ENCODE peak calls at places on chromosomes 7 and 10, in seven cellular contexts. One of them, this sample, is unnamed.

GRCh38 chr10:7435674-7436073 is 24.8 kb upstream of the SFMBT2 start:
- DNase-seq in GM13976: peak
- DNase-seq in HFF-Myc: no peak
- DNase-seq in foreskin fibroblast: no peak
- DNase-seq in lung: no peak
- DNase-seq in neural crest cell: no peak
- DNase-seq in psoas muscle: no peak
- DNase-seq in this sample: no peak

GRCh38 chr7:96416599-96416998 is 94.7 kb upstream of the SLC25A13 start:
- DNase-seq in GM13976: no peak
- DNase-seq in HFF-Myc: no peak
- DNase-seq in foreskin fibroblast: no peak
- DNase-seq in lung: no peak
- DNase-seq in neural crest cell: no peak
- DNase-seq in psoas muscle: no peak
- DNase-seq in this sample: no peak

GRCh38 chr10:46524471-46525176 is 31.8 kb downstream of the GPRIN2 start:
- DNase-seq in GM13976: no peak
- DNase-seq in HFF-Myc: no peak
- DNase-seq in foreskin fibroblast: peak
- DNase-seq in lung: no peak
- DNase-seq in neural crest cell: no peak
- DNase-seq in psoas muscle: peak
- DNase-seq in this sample: peak

GRCh38 chr10:103592186-103593021 is 98.9 kb downstream of the NEURL1 start:
- DNase-seq in GM13976: peak
- DNase-seq in HFF-Myc: no peak
- DNase-seq in foreskin fibroblast: peak
- DNase-seq in lung: no peak
- DNase-seq in neural crest cell: peak
- DNase-seq in psoas muscle: peak
- DNase-seq in this sample: peak

GRCh38 chr7:76303057-76303828 is 770 bp downstream of the HSPB1 start:
- DNase-seq in GM13976: peak
- DNase-seq in HFF-Myc: peak
- DNase-seq in foreskin fibroblast: peak
- DNase-seq in lung: peak
- DNase-seq in neural crest cell: peak
- DNase-seq in psoas muscle: peak
- DNase-seq in this sample: peak

GRCh38 chr7:18345641-18346234 is 149.8 kb upstream of the HDAC9 start:
- DNase-seq in GM13976: no peak
- DNase-seq in HFF-Myc: no peak
- DNase-seq in foreskin fibroblast: peak
- DNase-seq in lung: no peak
- DNase-seq in neural crest cell: peak
- DNase-seq in psoas muscle: no peak
- DNase-seq in this sample: peak

GRCh38 chr7:26292768-26293560 is 1.3 kb downstream of the SNX10 start:
- DNase-seq in GM13976: no peak
- DNase-seq in HFF-Myc: no peak
- DNase-seq in foreskin fibroblast: no peak
- DNase-seq in lung: no peak
- DNase-seq in neural crest cell: no peak
- DNase-seq in psoas muscle: no peak
- DNase-seq in this sample: peak

GRCh38 chr10:104922810-104923209 is 281.7 kb downstream of the SORCS3 start:
- DNase-seq in GM13976: no peak
- DNase-seq in HFF-Myc: no peak
- DNase-seq in foreskin fibroblast: no peak
- DNase-seq in lung: no peak
- DNase-seq in neural crest cell: no peak
- DNase-seq in psoas muscle: no peak
- DNase-seq in this sample: no peak

GRCh38 chr10:98150544-98150943 is 16.1 kb downstream of the R3HCC1L start:
- DNase-seq in GM13976: no peak
- DNase-seq in HFF-Myc: no peak
- DNase-seq in foreskin fibroblast: peak
- DNase-seq in lung: no peak
- DNase-seq in neural crest cell: no peak
- DNase-seq in psoas muscle: no peak
- DNase-seq in this sample: no peak

GRCh38 chr7:144069953-144070352 is 342 bp downstream of the OR2A25 start:
- DNase-seq in GM13976: no peak
- DNase-seq in HFF-Myc: no peak
- DNase-seq in foreskin fibroblast: no peak
- DNase-seq in lung: no peak
- DNase-seq in neural crest cell: no peak
- DNase-seq in psoas muscle: no peak
- DNase-seq in this sample: no peak

GRCh38 chr7:144069511-144069910 is at the start of gene OR2A25:
- DNase-seq in GM13976: no peak
- DNase-seq in HFF-Myc: no peak
- DNase-seq in foreskin fibroblast: no peak
- DNase-seq in lung: no peak
- DNase-seq in neural crest cell: no peak
- DNase-seq in psoas muscle: no peak
- DNase-seq in this sample: no peak

DNA sequence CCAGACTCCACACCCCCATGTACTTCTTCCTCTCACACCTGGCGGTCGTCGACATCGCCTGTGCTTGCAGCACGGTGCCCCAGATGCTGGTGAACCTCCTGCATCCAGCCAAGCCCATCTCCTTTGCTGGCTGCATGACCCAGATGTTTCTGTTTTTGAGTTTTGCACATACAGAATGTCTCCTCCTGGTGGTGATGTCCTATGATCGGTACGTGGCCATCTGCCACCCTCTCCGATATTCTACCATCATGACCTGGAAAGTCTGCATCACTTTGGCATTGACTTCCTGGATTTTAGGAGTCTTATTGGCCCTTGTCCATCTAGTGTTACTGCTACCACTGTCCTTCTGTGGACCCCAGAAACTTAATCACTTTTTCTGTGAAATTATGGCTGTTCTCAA is 4.8 kb downstream of the OR2A25 start:
- DNase-seq in GM13976: no peak
- DNase-seq in HFF-Myc: no peak
- DNase-seq in foreskin fibroblast: no peak
- DNase-seq in lung: no peak
- DNase-seq in neural crest cell: no peak
- DNase-seq in psoas muscle: no peak
- DNase-seq in this sample: no peak
- TF ChIP-seq CTCF in GM13976: no peak
- TF ChIP-seq CTCF in HFF-Myc: no peak
- TF ChIP-seq CTCF in foreskin fibroblast: no peak
- TF ChIP-seq CTCF in lung: no peak
- TF ChIP-seq CTCF in neural crest cell: peak
- TF ChIP-seq CTCF in psoas muscle: no peak
- TF ChIP-seq CTCF in this sample: no peak

DNA sequence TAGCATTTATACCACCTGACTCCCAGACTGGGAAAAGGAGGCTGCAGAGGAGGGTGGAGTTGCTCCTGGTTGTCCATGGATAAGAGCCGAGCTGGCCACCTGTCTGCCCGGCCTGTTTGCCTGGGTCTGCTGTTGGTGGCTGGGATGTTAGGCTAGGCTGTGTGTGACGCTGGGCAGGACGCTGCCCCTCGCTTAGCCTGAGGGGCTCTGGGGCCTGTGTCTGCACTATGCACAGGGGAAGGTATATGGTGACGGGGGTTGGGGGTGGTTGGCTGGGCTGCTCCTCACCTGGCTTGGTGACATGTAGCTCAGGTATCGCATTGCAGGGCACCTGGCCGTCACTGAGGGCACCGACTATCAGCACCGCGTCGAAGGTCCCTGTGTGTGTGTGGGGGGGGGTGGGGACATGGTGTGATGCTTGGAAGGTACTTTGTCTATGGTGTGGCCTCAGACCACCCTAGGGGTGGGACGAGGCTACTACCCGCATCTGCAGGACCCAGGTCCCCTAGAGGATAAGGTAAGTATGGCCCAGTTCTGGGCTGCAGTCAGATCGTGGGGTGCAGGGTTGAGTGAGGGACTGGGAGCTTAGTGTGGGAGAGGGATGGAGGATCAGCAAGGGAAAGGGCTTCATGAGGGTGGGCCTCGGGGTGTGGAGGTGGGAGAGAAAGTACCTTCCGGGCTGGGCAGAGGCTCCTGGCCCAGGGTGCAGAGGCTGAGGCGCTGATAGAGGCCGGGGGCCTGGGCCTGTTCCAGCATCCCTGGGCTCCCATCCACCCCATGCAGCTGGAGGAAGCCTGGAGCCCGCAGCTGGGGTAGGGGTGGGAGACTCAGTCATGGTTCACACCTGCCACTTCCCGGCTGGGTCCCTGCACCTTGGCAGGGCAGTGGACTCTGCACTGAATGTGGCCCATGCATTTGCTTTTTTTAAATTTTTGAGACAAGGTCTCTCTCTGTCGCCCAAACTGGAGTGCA is 2.3 kb downstream of the METTL27 start:
- DNase-seq in GM13976: peak
- DNase-seq in HFF-Myc: no peak
- DNase-seq in foreskin fibroblast: no peak
- DNase-seq in lung: no peak
- DNase-seq in neural crest cell: no peak
- DNase-seq in psoas muscle: no peak
- DNase-seq in this sample: no peak
- TF ChIP-seq CTCF in GM13976: no peak
- TF ChIP-seq CTCF in HFF-Myc: no peak
- TF ChIP-seq CTCF in foreskin fibroblast: no peak
- TF ChIP-seq CTCF in lung: no peak
- TF ChIP-seq CTCF in neural crest cell: peak
- TF ChIP-seq CTCF in psoas muscle: no peak
- TF ChIP-seq CTCF in this sample: no peak

DNA sequence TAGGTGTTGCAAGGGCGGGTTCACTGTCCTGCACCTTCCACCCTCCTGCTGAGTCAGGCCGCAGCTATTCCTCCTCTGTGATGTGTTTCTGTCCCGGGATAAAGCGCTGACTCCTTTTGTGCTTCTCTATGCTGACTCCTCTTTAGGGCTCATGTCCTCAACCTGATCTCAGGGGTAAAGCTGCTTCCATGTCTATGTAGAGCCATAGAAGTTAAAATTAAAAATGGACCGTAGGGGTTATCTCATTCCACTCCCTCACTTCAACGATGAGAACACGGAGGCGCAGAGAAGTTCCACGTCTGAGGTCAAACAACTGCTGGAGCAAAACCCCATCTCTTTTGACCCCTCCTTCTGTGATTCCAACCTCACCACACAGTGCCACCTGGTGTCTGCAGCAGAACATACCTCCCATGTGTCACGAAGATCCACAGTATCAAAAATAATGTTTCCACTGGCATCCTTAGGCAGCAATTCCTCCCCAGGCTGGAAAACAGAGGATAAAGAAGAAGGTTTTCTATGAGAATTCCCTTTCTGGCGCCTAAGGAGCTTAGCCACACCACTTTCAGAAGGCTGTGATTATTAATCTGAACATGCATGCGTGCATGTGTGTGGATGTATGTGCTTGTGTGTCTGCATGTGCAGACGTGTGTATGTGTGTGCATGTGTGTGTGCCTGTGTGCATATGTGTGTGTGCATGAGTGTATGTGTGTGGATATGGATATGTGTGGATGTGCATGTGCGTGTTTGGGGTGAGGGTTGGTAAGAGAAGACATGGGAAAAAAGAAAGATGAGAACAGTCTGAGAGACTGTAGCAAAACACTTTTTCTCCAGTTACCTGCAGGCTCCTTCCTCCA is 81.2 kb upstream of the UCN3 start:
- DNase-seq in GM13976: no peak
- DNase-seq in HFF-Myc: no peak
- DNase-seq in foreskin fibroblast: peak
- DNase-seq in lung: peak
- DNase-seq in neural crest cell: peak
- DNase-seq in psoas muscle: peak
- DNase-seq in this sample: peak
- TF ChIP-seq CTCF in GM13976: peak
- TF ChIP-seq CTCF in HFF-Myc: peak
- TF ChIP-seq CTCF in foreskin fibroblast: peak
- TF ChIP-seq CTCF in lung: peak
- TF ChIP-seq CTCF in neural crest cell: peak
- TF ChIP-seq CTCF in psoas muscle: peak
- TF ChIP-seq CTCF in this sample: peak

GRCh38 chr7:55021053-55021452 is 2.2 kb downstream of the EGFR start:
- DNase-seq in GM13976: no peak
- DNase-seq in HFF-Myc: no peak
- DNase-seq in foreskin fibroblast: no peak
- DNase-seq in lung: no peak
- DNase-seq in neural crest cell: no peak
- DNase-seq in psoas muscle: no peak
- DNase-seq in this sample: no peak

GRCh38 chr7:55020481-55020871 is 1.7 kb downstream of the EGFR start:
- DNase-seq in GM13976: no peak
- DNase-seq in HFF-Myc: no peak
- DNase-seq in foreskin fibroblast: no peak
- DNase-seq in lung: peak
- DNase-seq in neural crest cell: no peak
- DNase-seq in psoas muscle: peak
- DNase-seq in this sample: no peak

GRCh38 chr7:55019329-55019690 is 493 bp downstream of the EGFR start:
- DNase-seq in GM13976: no peak
- DNase-seq in HFF-Myc: no peak
- DNase-seq in foreskin fibroblast: peak
- DNase-seq in lung: no peak
- DNase-seq in neural crest cell: peak
- DNase-seq in psoas muscle: peak
- DNase-seq in this sample: no peak

GRCh38 chr7:55018361-55019328 is at the start of gene EGFR:
- DNase-seq in GM13976: peak
- DNase-seq in HFF-Myc: no peak
- DNase-seq in foreskin fibroblast: peak
- DNase-seq in lung: peak
- DNase-seq in neural crest cell: peak
- DNase-seq in psoas muscle: peak
- DNase-seq in this sample: no peak

GRCh38 chr7:55019691-55020480 is 1.1 kb downstream of the EGFR start:
- DNase-seq in GM13976: peak
- DNase-seq in HFF-Myc: no peak
- DNase-seq in foreskin fibroblast: peak
- DNase-seq in lung: no peak
- DNase-seq in neural crest cell: peak
- DNase-seq in psoas muscle: peak
- DNase-seq in this sample: no peak
- TF ChIP-seq CTCF in GM13976: no peak
- TF ChIP-seq CTCF in HFF-Myc: no peak
- TF ChIP-seq CTCF in foreskin fibroblast: no peak
- TF ChIP-seq CTCF in lung: no peak
- TF ChIP-seq CTCF in neural crest cell: no peak
- TF ChIP-seq CTCF in psoas muscle: no peak
- TF ChIP-seq CTCF in this sample: no peak

GRCh38 chr7:142690554-142691182 is 58.6 kb upstream of the PRSS1 start:
- DNase-seq in GM13976: no peak
- DNase-seq in HFF-Myc: no peak
- DNase-seq in foreskin fibroblast: no peak
- DNase-seq in lung: no peak
- DNase-seq in neural crest cell: no peak
- DNase-seq in psoas muscle: no peak
- DNase-seq in this sample: no peak

GRCh38 chr7:142685877-142686508 is 63.3 kb upstream of the PRSS1 start:
- DNase-seq in GM13976: no peak
- DNase-seq in HFF-Myc: no peak
- DNase-seq in foreskin fibroblast: no peak
- DNase-seq in lung: no peak
- DNase-seq in neural crest cell: no peak
- DNase-seq in psoas muscle: no peak
- DNase-seq in this sample: peak

GRCh38 chr7:142693911-142694310 is 55.4 kb upstream of the PRSS1 start:
- DNase-seq in GM13976: no peak
- DNase-seq in HFF-Myc: no peak
- DNase-seq in foreskin fibroblast: no peak
- DNase-seq in lung: no peak
- DNase-seq in neural crest cell: no peak
- DNase-seq in psoas muscle: no peak
- DNase-seq in this sample: no peak

GRCh38 chr7:142689439-142690168 is 59.7 kb upstream of the PRSS1 start:
- DNase-seq in GM13976: no peak
- DNase-seq in HFF-Myc: no peak
- DNase-seq in foreskin fibroblast: no peak
- DNase-seq in lung: no peak
- DNase-seq in neural crest cell: no peak
- DNase-seq in psoas muscle: no peak
- DNase-seq in this sample: no peak
- TF ChIP-seq CTCF in GM13976: no peak
- TF ChIP-seq CTCF in HFF-Myc: peak
- TF ChIP-seq CTCF in foreskin fibroblast: no peak
- TF ChIP-seq CTCF in lung: no peak
- TF ChIP-seq CTCF in neural crest cell: peak
- TF ChIP-seq CTCF in psoas muscle: no peak
- TF ChIP-seq CTCF in this sample: no peak